ENCODE peak calls at places on chromosomes 7 and 10, in seven cellular contexts. One of them, this sample, is unnamed.

GRCh38 chr10:94383515-94383914 is 18.8 kb upstream of the TBC1D12 start:
- DNase-seq in SK-N-DZ: no peak
- DNase-seq in endothelial cell: no peak
- DNase-seq in stimulated activated CD4-positive, alpha-beta T cell treated with anti-CD3 and anti-CD28 coated beads, Interleukin-1b, Interleukin-23, amount 100 ng/mL, for 1 hour: no peak
- DNase-seq in GM03348: no peak
- DNase-seq in esophagus muscularis mucosa: no peak
- DNase-seq in body of pancreas: no peak
- DNase-seq in this sample: no peak

GRCh38 chr10:4704034-4704545 is 121.9 kb upstream of the AKR1E2 start:
- DNase-seq in stimulated activated CD4-positive, alpha-beta T cell treated with anti-CD3 and anti-CD28 coated beads, Interleukin-1b, Interleukin-23, amount 100 ng/mL, for 1 hour: no peak
- DNase-seq in endothelial cell: no peak
- DNase-seq in SK-N-DZ: no peak
- DNase-seq in body of pancreas: no peak
- DNase-seq in GM03348: peak; percentile 82
- DNase-seq in esophagus muscularis mucosa: no peak
- DNase-seq in this sample: no peak

GRCh38 chr10:110525349-110526260 is 27.9 kb downstream of the DUSP5 start:
- DNase-seq in SK-N-DZ: no peak
- DNase-seq in esophagus muscularis mucosa: no peak
- DNase-seq in stimulated activated CD4-positive, alpha-beta T cell treated with anti-CD3 and anti-CD28 coated beads, Interleukin-1b, Interleukin-23, amount 100 ng/mL, for 1 hour: no peak
- DNase-seq in GM03348: peak; percentile 67
- DNase-seq in body of pancreas: no peak
- DNase-seq in endothelial cell: no peak
- DNase-seq in this sample: no peak

GRCh38 chr7:75966209-75966961 is 28.0 kb downstream of the TMEM120A start:
- DNase-seq in GM03348: peak; percentile 74
- DNase-seq in esophagus muscularis mucosa: no peak
- DNase-seq in stimulated activated CD4-positive, alpha-beta T cell treated with anti-CD3 and anti-CD28 coated beads, Interleukin-1b, Interleukin-23, amount 100 ng/mL, for 1 hour: no peak
- DNase-seq in SK-N-DZ: peak; percentile 85
- DNase-seq in body of pancreas: no peak
- DNase-seq in endothelial cell: no peak
- DNase-seq in this sample: no peak

GRCh38 chr7:152313879-152314604 is 121.8 kb downstream of the KMT2C start:
- DNase-seq in endothelial cell: no peak
- DNase-seq in SK-N-DZ: peak; percentile 22
- DNase-seq in body of pancreas: peak; percentile 43
- DNase-seq in stimulated activated CD4-positive, alpha-beta T cell treated with anti-CD3 and anti-CD28 coated beads, Interleukin-1b, Interleukin-23, amount 100 ng/mL, for 1 hour: no peak
- DNase-seq in GM03348: peak; percentile 36
- DNase-seq in esophagus muscularis mucosa: no peak
- DNase-seq in this sample: peak; percentile 34

GRCh38 chr10:97490592-97490991 is 7.6 kb downstream of the MMS19 start:
- DNase-seq in body of pancreas: no peak
- DNase-seq in SK-N-DZ: no peak
- DNase-seq in stimulated activated CD4-positive, alpha-beta T cell treated with anti-CD3 and anti-CD28 coated beads, Interleukin-1b, Interleukin-23, amount 100 ng/mL, for 1 hour: no peak
- DNase-seq in endothelial cell: no peak
- DNase-seq in GM03348: no peak
- DNase-seq in esophagus muscularis mucosa: no peak
- DNase-seq in this sample: peak; percentile 51

GRCh38 chr7:147088916-147089315 is 972.3 kb downstream of the CNTNAP2 start:
- DNase-seq in SK-N-DZ: no peak
- DNase-seq in GM03348: peak; percentile 7
- DNase-seq in body of pancreas: no peak
- DNase-seq in endothelial cell: no peak
- DNase-seq in stimulated activated CD4-positive, alpha-beta T cell treated with anti-CD3 and anti-CD28 coated beads, Interleukin-1b, Interleukin-23, amount 100 ng/mL, for 1 hour: no peak
- DNase-seq in esophagus muscularis mucosa: no peak
- DNase-seq in this sample: no peak

GRCh38 chr7:391411-391951 is 101.5 kb downstream of the FOXL3 start:
- DNase-seq in stimulated activated CD4-positive, alpha-beta T cell treated with anti-CD3 and anti-CD28 coated beads, Interleukin-1b, Interleukin-23, amount 100 ng/mL, for 1 hour: no peak
- DNase-seq in esophagus muscularis mucosa: no peak
- DNase-seq in body of pancreas: peak; percentile 7
- DNase-seq in GM03348: no peak
- DNase-seq in SK-N-DZ: no peak
- DNase-seq in endothelial cell: no peak
- DNase-seq in this sample: no peak

GRCh38 chr7:101367676-101368075 is 5.0 kb downstream of the COL26A1 start:
- DNase-seq in endothelial cell: no peak
- DNase-seq in body of pancreas: no peak
- DNase-seq in GM03348: no peak
- DNase-seq in SK-N-DZ: no peak
- DNase-seq in stimulated activated CD4-positive, alpha-beta T cell treated with anti-CD3 and anti-CD28 coated beads, Interleukin-1b, Interleukin-23, amount 100 ng/mL, for 1 hour: no peak
- DNase-seq in esophagus muscularis mucosa: no peak
- DNase-seq in this sample: no peak

GRCh38 chr7:116576350-116577319 is 51.8 kb downstream of the CAV1 start:
- DNase-seq in body of pancreas: no peak
- DNase-seq in endothelial cell: no peak
- DNase-seq in GM03348: peak; percentile 70
- DNase-seq in stimulated activated CD4-positive, alpha-beta T cell treated with anti-CD3 and anti-CD28 coated beads, Interleukin-1b, Interleukin-23, amount 100 ng/mL, for 1 hour: no peak
- DNase-seq in esophagus muscularis mucosa: no peak
- DNase-seq in SK-N-DZ: no peak
- DNase-seq in this sample: no peak

GRCh38 chr7:140195859-140196258 is 19.1 kb upstream of the KDM7A start:
- DNase-seq in SK-N-DZ: no peak
- DNase-seq in esophagus muscularis mucosa: no peak
- DNase-seq in endothelial cell: no peak
- DNase-seq in body of pancreas: no peak
- DNase-seq in stimulated activated CD4-positive, alpha-beta T cell treated with anti-CD3 and anti-CD28 coated beads, Interleukin-1b, Interleukin-23, amount 100 ng/mL, for 1 hour: no peak
- DNase-seq in GM03348: no peak
- DNase-seq in this sample: no peak

GRCh38 chr10:46308666-46309450 is 22.1 kb downstream of the ANTXRL start:
- DNase-seq in body of pancreas: no peak
- DNase-seq in GM03348: no peak
- DNase-seq in esophagus muscularis mucosa: no peak
- DNase-seq in endothelial cell: no peak
- DNase-seq in stimulated activated CD4-positive, alpha-beta T cell treated with anti-CD3 and anti-CD28 coated beads, Interleukin-1b, Interleukin-23, amount 100 ng/mL, for 1 hour: no peak
- DNase-seq in SK-N-DZ: no peak
- DNase-seq in this sample: no peak

GRCh38 chr7:51019231-51019844 is 236.6 kb upstream of the GRB10 start:
- DNase-seq in body of pancreas: no peak
- DNase-seq in esophagus muscularis mucosa: peak; percentile 34
- DNase-seq in endothelial cell: no peak
- DNase-seq in SK-N-DZ: no peak
- DNase-seq in GM03348: peak; percentile 25
- DNase-seq in stimulated activated CD4-positive, alpha-beta T cell treated with anti-CD3 and anti-CD28 coated beads, Interleukin-1b, Interleukin-23, amount 100 ng/mL, for 1 hour: no peak
- DNase-seq in this sample: no peak